ENCODE peak calls at places on chromosomes 3 and 15, in seven cellular contexts. L is T-helper 9 cell; R is stimulated activated CD8-positive, alpha-beta memory T cell treated with anti-CD3 and anti-CD28 coated beads, Interleukin-7, amount 100 ng/mL, for 48 hours; A is RPMI7951; C is GM23338; B is GM20000; X is mesothelial cell of epicardium. T is an unnamed sample.

GRCh38 chr15:100761253-100761935 is 118.2 kb upstream of the ALDH1A3 start:
- DNase-seq in C (no peak), R (no peak), X (no peak), L (no peak), A (no peak), B (no peak), T (no peak)

GRCh38 chr3:13480340-13481318 is 523 bp downstream of the HDAC11 start:
- DNase-seq in L (peak; percentile 38), B (no peak), R (no peak), C (peak; percentile 66), A (no peak), X (no peak), T (peak; percentile 72)

GRCh38 chr3:12371525-12372140 is 82.8 kb downstream of the PPARG start:
- DNase-seq in B (no peak), L (no peak), R (no peak), A (peak; percentile 75), C (no peak), X (no peak), T (no peak)

GRCh38 chr3:128427872-128428822 is 38.5 kb downstream of the DNAJB8 start:
- DNase-seq in B (no peak), A (no peak), L (no peak), X (no peak), C (no peak), R (no peak), T (no peak)

GRCh38 chr3:184459355-184459754 is 79.5 kb downstream of the CHRD start:
- DNase-seq in L (no peak), B (no peak), C (no peak), R (no peak), A (peak; percentile 83), X (no peak), T (no peak)

GRCh38 chr3:189202583-189202982 is 30.8 kb downstream of the TPRG1 start:
- DNase-seq in A (peak; percentile 40), X (no peak), L (no peak), B (no peak), C (peak; percentile 12), R (no peak), T (no peak)

GRCh38 chr3:9008550-9009255 is 45.4 kb upstream of the RAD18 start:
- DNase-seq in C (no peak), X (no peak), A (peak; percentile 50), L (no peak), R (no peak), B (no peak), T (no peak)

GRCh38 chr15:50939911-50940310 is 31.4 kb downstream of the AP4E1 start:
- DNase-seq in R (no peak), L (no peak), C (no peak), X (no peak), A (peak; percentile 11), B (no peak), T (no peak)

GRCh38 chr15:86162172-86162591 is 82.5 kb downstream of the AGBL1 start:
- DNase-seq in L (no peak), R (no peak), A (no peak), X (no peak), C (no peak), B (no peak), T (no peak)

GRCh38 chr3:169094204-169094603 is 569.3 kb downstream of the MECOM start:
- DNase-seq in C (no peak), R (no peak), L (no peak), X (no peak), B (no peak), A (no peak), T (no peak)

T was measured in Peyer's patch.